ENCODE peak calls at places on chromosome 17, in ten cellular contexts. V is anterior cingulate cortex; L is AG04450; U is cardiac septum; F is activated CD4-positive, CD25-positive, alpha-beta regulatory T cell treated with anti-CD3 and anti-CD28 coated beads, Interleukin-2, amount 50 U/mL, for 72 hours; O is HEK293T; H is Right ventricle myocardium inferior; M is central memory CD4-positive, alpha-beta T cell; D is stimulated activated CD8-positive, alpha-beta memory T cell treated with anti-CD3 and anti-CD28 coated beads, Interleukin-4, amount 100 ng/mL, for 1 hour; P is HTR-8/SVneo. T is an unnamed sample.

GRCh38 chr17:2266045-2266864 is 37.3 kb downstream of the SMG6 start:
- DNase-seq in V (no peak), O (no peak), P (no peak), F (peak), L (no peak), D (peak), U (no peak), H (no peak), M (peak), T (no peak)

GRCh38 chr17:50272711-50273653 is 1.3 kb upstream of the TMEM92 start:
- DNase-seq in H (peak), O (peak), F (peak), V (peak), D (peak), P (peak), L (no peak), U (peak), M (peak), T (no peak)

GRCh38 chr17:18182190-18182977 is 1.2 kb upstream of the ALKBH5 start:
- DNase-seq in D (no peak), H (no peak), O (no peak), V (no peak), L (no peak), M (no peak), P (no peak), F (no peak), U (no peak), T (peak)

GRCh38 chr17:8103549-8103948 is 14.8 kb downstream of the ALOXE3 start:
- DNase-seq in V (no peak), D (no peak), L (no peak), U (no peak), P (no peak), F (no peak), H (no peak), O (no peak), M (no peak), T (no peak)

GRCh38 chr17:17018612-17019429 is 23.4 kb upstream of the MPRIP start:
- DNase-seq in L (no peak), O (no peak), U (peak), M (no peak), F (no peak), P (no peak), D (no peak), H (no peak), V (no peak), T (no peak)

GRCh38 chr17:52170963-52171572 is 12.6 kb upstream of the CA10 start:
- DNase-seq in P (no peak), M (no peak), V (no peak), H (no peak), F (no peak), U (no peak), L (no peak), D (no peak), O (peak), T (no peak)

GRCh38 chr17:15348030-15348429 is 6.6 kb upstream of the TEKT3 start:
- DNase-seq in P (no peak), U (no peak), D (no peak), M (no peak), V (no peak), F (no peak), O (no peak), L (no peak), H (no peak), T (no peak)

GRCh38 chr17:50049636-50050035 is 6.3 kb upstream of the ITGA3 start:
- DNase-seq in V (no peak), H (peak), O (no peak), U (no peak), P (no peak), D (no peak), M (no peak), F (no peak), L (no peak), T (no peak)

GRCh38 chr17:19805006-19805405 is 56.9 kb upstream of the ALDH3A1 start:
- DNase-seq in D (no peak), F (no peak), U (no peak), M (no peak), O (no peak), H (no peak), P (no peak), V (no peak), L (peak), T (no peak)

GRCh38 chr17:17876959-17877547 is 40.3 kb upstream of the SREBF1 start:
- DNase-seq in U (no peak), O (no peak), L (no peak), H (no peak), M (no peak), P (no peak), F (no peak), D (no peak), V (no peak), T (no peak)

GRCh38 chr17:11598274-11599221 is at the start of gene DNAH9:
- DNase-seq in F (no peak), L (no peak), P (no peak), V (peak), O (no peak), U (peak), M (no peak), D (no peak), H (peak), T (peak)

GRCh38 chr17:6661464-6661848 is 9.9 kb downstream of the C17orf100 start:
- DNase-seq in O (no peak), D (no peak), L (no peak), P (no peak), M (no peak), U (no peak), F (no peak), H (no peak), V (no peak), T (no peak)

T was measured in H1.